ENCODE peak calls at places on chromosomes 3 and 15, in five cellular contexts. G is epithelial cell of esophagus, V is cardiac fibroblast, Q is fibroblast of lung, T is heart left ventricle. L is an unnamed sample.

GRCh38 chr15:81419304-81419943 is 45.4 kb upstream of the TMC3 start:
- DNase-seq in G (peak; percentile 36), V (peak; percentile 37), Q (peak; percentile 56), T (no peak), L (peak; percentile 10)

GRCh38 chr3:46472056-46472455 is 7.4 kb upstream of the LTF start:
- DNase-seq in G (no peak), V (no peak), Q (no peak), T (peak; percentile 0), L (no peak)

GRCh38 chr3:117463716-117464115 is 754.1 kb downstream of the TUSC7 start:
- DNase-seq in G (no peak), V (no peak), Q (no peak), T (no peak), L (no peak)

GRCh38 chr3:55521086-55522060 is 34.3 kb upstream of the WNT5A start:
- DNase-seq in G (no peak), V (no peak), Q (peak; percentile 75), T (no peak), L (no peak)

GRCh38 chr3:120753831-120754230 is 11.3 kb downstream of the GTF2E1 start:
- DNase-seq in G (peak; percentile 44), V (peak; percentile 63), Q (no peak), T (no peak), L (no peak)

GRCh38 chr15:43150171-43150929 is 17.0 kb downstream of the TMEM62 start:
- DNase-seq in G (peak; percentile 99), V (peak; percentile 98), Q (peak; percentile 99), T (no peak), L (peak; percentile 78)

GRCh38 chr3:64686446-64686908 is 1.3 kb downstream of the ADAMTS9 start:
- DNase-seq in G (peak; percentile 55), V (peak; percentile 76), Q (peak; percentile 67), T (peak; percentile 52), L (no peak)

GRCh38 chr3:177440456-177441105 is 243.3 kb upstream of the TBL1XR1 start:
- DNase-seq in G (peak; percentile 50), V (peak; percentile 36), Q (peak; percentile 54), T (no peak), L (no peak)

GRCh38 chr15:25789206-25789605 is 73.9 kb downstream of the ATP10A start:
- DNase-seq in G (no peak), V (peak; percentile 21), Q (no peak), T (no peak), L (no peak)

GRCh38 chr3:159151130-159151529 is 349.3 kb downstream of the MFSD1 start:
- DNase-seq in G (no peak), V (no peak), Q (no peak), T (no peak), L (no peak)

GRCh38 chr15:84799511-84800187 is 17.5 kb upstream of the ALPK3 start:
- DNase-seq in G (no peak), V (no peak), Q (no peak), T (no peak), L (no peak)

DNA sequence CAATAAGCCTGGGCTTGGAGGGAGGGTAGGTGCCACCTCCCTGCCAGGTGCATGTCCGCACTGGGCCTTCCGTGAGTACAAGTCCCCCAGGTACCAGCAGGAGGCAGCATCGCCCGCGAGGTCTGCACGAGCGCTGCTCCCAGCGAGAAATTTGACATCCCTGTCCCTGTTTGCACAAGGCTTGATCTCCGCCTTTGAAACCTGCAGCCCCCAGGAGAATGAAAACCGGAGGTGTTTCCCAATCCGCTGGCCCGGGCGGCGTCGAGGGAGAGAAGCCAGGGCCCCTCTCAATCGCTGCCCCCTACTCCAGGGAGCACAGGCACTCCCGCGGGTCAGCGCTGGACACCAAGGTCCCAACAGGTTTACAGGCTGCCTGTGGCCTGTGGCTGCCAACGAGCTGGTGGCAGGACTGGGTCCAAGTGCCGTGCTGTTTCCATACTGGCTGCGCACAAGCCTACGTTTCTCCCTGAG is 961 bp downstream of the HAPLN3 start:
- DNase-seq in G (peak; percentile 83), V (peak; percentile 55), Q (peak; percentile 31), T (peak; percentile 66), L (no peak)
- TF ChIP-seq CTCF in G (peak; percentile 89), V (peak; percentile 71), Q (peak; percentile 43), T (peak; percentile 78), L (peak; percentile 67)

GRCh38 chr3:39147711-39148115 is 5.7 kb downstream of the CSRNP1 start:
- DNase-seq in G (no peak), V (peak; percentile 72), Q (peak; percentile 48), T (peak; percentile 52), L (no peak)

GRCh38 chr3:39144748-39145380 is 8.5 kb downstream of the CSRNP1 start:
- DNase-seq in G (no peak), V (no peak), Q (no peak), T (no peak), L (no peak)

GRCh38 chr3:39146611-39147373 is 6.6 kb downstream of the CSRNP1 start:
- DNase-seq in G (peak; percentile 98), V (peak; percentile 98), Q (peak; percentile 98), T (peak; percentile 77), L (peak; percentile 97)

GRCh38 chr3:39147374-39147709 is 6.0 kb downstream of the CSRNP1 start:
- DNase-seq in G (no peak), V (no peak), Q (no peak), T (no peak), L (no peak)

GRCh38 chr3:39146083-39146501 is 7.3 kb downstream of the CSRNP1 start:
- DNase-seq in G (no peak), V (peak; percentile 68), Q (no peak), T (peak; percentile 47), L (no peak)
- TF ChIP-seq CTCF in G (no peak), V (peak; percentile 28), Q (no peak), T (peak; percentile 34), L (no peak)

GRCh38 chr3:196292281-196292923 is 4.9 kb upstream of the PCYT1A start:
- DNase-seq in G (no peak), V (no peak), Q (no peak), T (no peak), L (no peak)
- TF ChIP-seq CTCF in G (no peak), V (no peak), Q (no peak), T (peak; percentile 10), L (no peak)

GRCh38 chr3:165210132-165210531 is 13.9 kb upstream of the SLITRK3 start:
- DNase-seq in G (no peak), V (no peak), Q (no peak), T (no peak), L (no peak)
- TF ChIP-seq CTCF in G (peak; percentile 34), V (peak; percentile 15), Q (peak; percentile 10), T (no peak), L (peak; percentile 42)

GRCh38 chr3:125192190-125193035 is 20.1 kb downstream of the SLC12A8 start:
- DNase-seq in G (peak; percentile 47), V (no peak), Q (peak; percentile 22), T (no peak), L (no peak)
- TF ChIP-seq CTCF in G (no peak), V (no peak), Q (no peak), T (no peak), L (no peak)

GRCh38 chr3:36689560-36689959 is 74.8 kb downstream of the DCLK3 start:
- DNase-seq in G (no peak), V (no peak), Q (no peak), T (no peak), L (no peak)
- TF ChIP-seq CTCF in G (no peak), V (no peak), Q (no peak), T (no peak), L (no peak)

DNA sequence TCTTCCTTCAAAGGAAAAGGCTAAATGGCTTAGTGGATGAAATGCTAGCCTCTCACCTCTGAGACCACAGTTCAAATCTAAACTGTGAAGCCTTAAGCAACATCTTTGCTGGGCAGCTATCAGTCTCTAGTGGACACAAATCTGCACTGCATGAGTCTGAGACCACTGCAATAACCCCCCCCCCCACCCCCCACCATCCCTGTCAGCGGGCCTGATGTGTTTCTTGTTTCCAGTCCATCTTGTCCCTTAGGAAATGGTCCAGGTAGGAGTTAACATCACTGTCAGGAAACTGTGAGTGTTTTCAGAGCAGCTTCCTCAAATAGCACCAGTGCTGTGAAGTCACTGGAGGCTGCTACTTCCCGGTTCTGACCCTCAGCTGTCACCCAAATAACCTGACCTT is 140.6 kb upstream of the TMCO5A start:
- DNase-seq in G (no peak), V (no peak), Q (no peak), T (no peak), L (no peak)
- TF ChIP-seq CTCF in G (no peak), V (peak; percentile 6), Q (no peak), T (no peak), L (peak; percentile 42)

GRCh38 chr3:10975695-10976234 is 16.8 kb upstream of the SLC6A1 start:
- DNase-seq in G (no peak), V (no peak), Q (no peak), T (no peak), L (no peak)

GRCh38 chr3:10972359-10972758 is 20.2 kb upstream of the SLC6A1 start:
- DNase-seq in G (no peak), V (no peak), Q (no peak), T (no peak), L (no peak)

GRCh38 chr3:10974746-10975375 is 17.7 kb upstream of the SLC6A1 start:
- DNase-seq in G (no peak), V (no peak), Q (no peak), T (no peak), L (no peak)

GRCh38 chr3:10974131-10974530 is 18.4 kb upstream of the SLC6A1 start:
- DNase-seq in G (no peak), V (no peak), Q (no peak), T (no peak), L (no peak)

DNA sequence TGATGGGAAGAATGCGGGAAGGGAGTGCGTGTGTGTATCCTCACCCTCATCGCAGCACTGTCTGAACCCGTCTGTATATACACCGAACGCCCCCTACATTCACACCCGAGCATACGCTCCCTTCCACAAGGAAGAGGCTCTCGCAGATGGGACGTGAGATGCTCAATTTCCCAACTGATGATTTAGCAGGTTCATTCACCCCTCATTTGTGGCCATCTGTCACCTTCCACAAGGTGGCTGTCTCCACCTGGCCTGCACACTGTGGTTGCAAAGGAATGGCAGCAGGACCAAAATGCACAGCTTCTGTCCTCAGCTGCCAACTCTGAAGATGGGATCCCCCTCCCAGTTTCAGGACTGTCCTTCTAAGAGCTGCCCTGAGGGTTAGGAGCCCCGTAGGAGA is 19.4 kb upstream of the SLC6A1 start:
- DNase-seq in G (no peak), V (no peak), Q (no peak), T (no peak), L (no peak)
- TF ChIP-seq CTCF in G (no peak), V (no peak), Q (no peak), T (no peak), L (no peak)

GRCh38 chr3:193593666-193594025 is 638 bp downstream of the OPA1 start:
- DNase-seq in G (peak; percentile 36), V (peak; percentile 36), Q (peak; percentile 49), T (no peak), L (no peak)

GRCh38 chr3:193590088-193590856 is 2.7 kb upstream of the OPA1 start:
- DNase-seq in G (peak; percentile 94), V (peak; percentile 84), Q (peak; percentile 91), T (no peak), L (no peak)

GRCh38 chr3:193595939-193596487 is 3.0 kb downstream of the OPA1 start:
- DNase-seq in G (no peak), V (no peak), Q (peak; percentile 18), T (no peak), L (no peak)

GRCh38 chr3:193594946-193595689 is 2.1 kb downstream of the OPA1 start:
- DNase-seq in G (peak; percentile 31), V (peak; percentile 36), Q (peak; percentile 57), T (no peak), L (no peak)

GRCh38 chr3:193592841-193593665 is at the start of gene OPA1:
- DNase-seq in G (peak; percentile 98), V (peak; percentile 99), Q (peak; percentile 99), T (peak; percentile 97), L (peak; percentile 98)
- TF ChIP-seq CTCF in G (peak; percentile 46), V (no peak), Q (peak; percentile 18), T (peak; percentile 58), L (peak; percentile 39)

L was measured in AG04450.